ENCODE peak calls at places on chromosomes 5 and 9, in nine cellular contexts. O, W, D, N, L, Y, K, Q and R are unnamed samples.

GRCh38 chr5:166427211-166427610 is 1864.2 kb upstream of the WWC1 start:
- DNase-seq in O (no peak), W (no peak), D (no peak), N (no peak), L (no peak), Y (no peak), K (no peak), Q (no peak), R (no peak)

GRCh38 chr9:98961513-98962180 is 17.9 kb downstream of the COL15A1 start:
- DNase-seq in O (no peak), W (no peak), D (no peak), N (no peak), L (no peak), Y (peak; percentile 9), K (no peak), Q (peak; percentile 10), R (no peak)

GRCh38 chr5:640461-641330 is 28.6 kb downstream of the CEP72 start:
- DNase-seq in O (no peak), W (no peak), D (no peak), N (no peak), L (no peak), Y (no peak), K (no peak), Q (no peak), R (no peak)

GRCh38 chr9:83336696-83337095 is 201.5 kb downstream of the FRMD3 start:
- DNase-seq in O (no peak), W (no peak), D (no peak), N (peak; percentile 6), L (no peak), Y (no peak), K (no peak), Q (peak; percentile 24), R (no peak)

GRCh38 chr9:138064547-138064946 is 187.0 kb downstream of the CACNA1B start:
- DNase-seq in O (no peak), W (no peak), D (no peak), N (no peak), L (no peak), Y (no peak), K (no peak), Q (no peak), R (no peak)

GRCh38 chr5:176772271-176773210 is 37.8 kb upstream of the UNC5A start:
- DNase-seq in O (no peak), W (no peak), D (no peak), N (no peak), L (no peak), Y (no peak), K (no peak), Q (no peak), R (no peak)

GRCh38 chr5:11525020-11525419 is 379.2 kb downstream of the CTNND2 start:
- DNase-seq in O (no peak), W (no peak), D (no peak), N (no peak), L (no peak), Y (no peak), K (no peak), Q (peak; percentile 39), R (no peak)

GRCh38 chr9:7542648-7543165 is 256.9 kb downstream of the DMAC1 start:
- DNase-seq in O (no peak), W (no peak), D (no peak), N (no peak), L (no peak), Y (no peak), K (no peak), Q (no peak), R (no peak)

GRCh38 chr9:16563446-16563845 is 307.0 kb downstream of the BNC2 start:
- DNase-seq in O (no peak), W (no peak), D (no peak), N (no peak), L (peak; percentile 16), Y (no peak), K (no peak), Q (no peak), R (no peak)

GRCh38 chr5:159581502-159582249 is 251.4 kb upstream of the IL12B start:
- DNase-seq in O (no peak), W (no peak), D (peak; percentile 24), N (peak; percentile 92), L (peak; percentile 45), Y (no peak), K (peak; percentile 77), Q (peak; percentile 81), R (no peak)

GRCh38 chr5:164132358-164132757 is 626.9 kb downstream of the MAT2B start:
- DNase-seq in O (no peak), W (no peak), D (no peak), N (no peak), L (no peak), Y (no peak), K (no peak), Q (no peak), R (no peak)

GRCh38 chr5:37836173-37837100 is 3.4 kb downstream of the GDNF start:
- DNase-seq in O (peak; percentile 47), W (no peak), D (no peak), N (no peak), L (peak; percentile 29), Y (peak; percentile 78), K (peak; percentile 28), Q (peak; percentile 51), R (no peak)

GRCh38 chr9:76610009-76610352 is 151.0 kb downstream of the GCNT1 start:
- DNase-seq in O (no peak), W (no peak), D (no peak), N (no peak), L (peak; percentile 54), Y (peak; percentile 46), K (no peak), Q (no peak), R (no peak)

GRCh38 chr5:11149136-11149535 is 388.1 kb upstream of the DAP start:
- DNase-seq in O (no peak), W (no peak), D (no peak), N (no peak), L (no peak), Y (no peak), K (no peak), Q (no peak), R (no peak)

GRCh38 chr9:94289691-94290090 is 30.6 kb downstream of the ZNF169 start:
- DNase-seq in O (no peak), W (no peak), D (no peak), N (no peak), L (peak; percentile 53), Y (no peak), K (no peak), Q (no peak), R (no peak)

GRCh38 chr5:72647806-72648205 is 140.6 kb upstream of the ZNF366 start:
- DNase-seq in O (no peak), W (no peak), D (no peak), N (no peak), L (no peak), Y (no peak), K (no peak), Q (peak; percentile 39), R (no peak)

DNA sequence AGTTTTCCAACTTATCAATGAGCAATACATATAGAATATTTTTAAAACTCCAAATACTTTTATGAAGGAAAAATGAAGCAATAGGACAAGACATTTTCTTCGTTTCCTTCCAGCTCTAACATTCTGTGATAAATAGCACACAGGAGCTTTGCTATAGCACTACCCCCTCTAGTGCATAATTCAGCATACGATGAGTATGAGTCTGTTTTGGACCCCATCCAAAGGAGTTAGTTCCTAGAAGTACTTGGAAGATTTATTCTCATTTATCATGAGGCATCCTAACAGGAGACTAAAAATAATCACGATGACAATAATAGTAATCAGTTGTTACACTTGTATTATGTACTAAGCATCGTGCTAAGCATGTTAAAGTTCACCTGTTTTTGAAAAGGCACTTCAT is 1061.3 kb upstream of the DMAC1 start:
- DNase-seq in O (no peak), W (no peak), D (no peak), N (no peak), L (peak; percentile 9), Y (no peak), K (no peak), Q (no peak), R (no peak)
- H3K27ac ChIP-seq in O (no peak overlapping the region), W (no peak overlapping the region), D (no peak overlapping the region), N (no peak overlapping the region), L (no peak overlapping the region), Y (no peak overlapping the region), K (no peak overlapping the region), Q (no peak overlapping the region), R (no peak overlapping the region)

GRCh38 chr9:26750126-26750525 is 142.5 kb downstream of the CAAP1 start:
- DNase-seq in O (no peak), W (no peak), D (no peak), N (no peak), L (no peak), Y (no peak), K (no peak), Q (no peak), R (no peak)
- H3K27ac ChIP-seq in O (no peak overlapping the region), W (no peak overlapping the region), D (no peak overlapping the region), N (no peak overlapping the region), L (no peak overlapping the region), Y (no peak overlapping the region), K (no peak overlapping the region), Q (no peak overlapping the region), R (no peak overlapping the region)

GRCh38 chr5:126448720-126449119 is 25.5 kb downstream of the GRAMD2B start:
- DNase-seq in O (no peak), W (no peak), D (no peak), N (no peak), L (no peak), Y (no peak), K (no peak), Q (no peak), R (no peak)

GRCh38 chr5:126450895-126451294 is 27.7 kb downstream of the GRAMD2B start:
- DNase-seq in O (no peak), W (no peak), D (no peak), N (no peak), L (no peak), Y (no peak), K (no peak), Q (no peak), R (no peak)

GRCh38 chr5:126452477-126452876 is 29.3 kb downstream of the GRAMD2B start:
- DNase-seq in O (no peak), W (no peak), D (no peak), N (no peak), L (peak; percentile 43), Y (no peak), K (no peak), Q (no peak), R (no peak)

GRCh38 chr5:126450388-126450787 is 27.2 kb downstream of the GRAMD2B start:
- DNase-seq in O (no peak), W (peak; percentile 3), D (no peak), N (no peak), L (no peak), Y (no peak), K (no peak), Q (peak; percentile 23), R (no peak)

DNA sequence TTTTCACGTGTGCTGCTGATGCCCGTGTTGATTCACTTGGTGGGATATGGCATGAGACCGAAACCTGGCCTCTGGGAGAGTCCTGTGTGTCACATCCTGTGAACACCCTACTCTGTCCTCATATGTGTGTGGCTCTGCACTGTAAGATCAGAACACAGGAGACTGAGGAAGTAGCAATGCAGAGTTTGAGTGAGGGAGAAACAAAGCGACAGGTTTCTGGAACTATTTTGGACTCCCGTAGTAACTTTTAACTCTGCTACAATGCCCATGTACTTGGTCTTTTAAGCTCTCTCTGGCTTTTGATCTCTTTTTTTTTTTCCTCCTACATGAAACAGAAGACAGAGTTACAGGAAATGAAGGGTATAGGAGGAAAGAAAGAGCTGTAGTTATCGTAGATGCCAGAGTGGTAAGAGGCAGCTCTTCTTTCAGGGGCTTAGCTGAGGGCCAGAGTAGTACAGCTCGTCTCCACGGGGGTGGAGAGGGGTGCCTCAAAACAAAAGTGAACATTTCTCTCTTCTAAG is 26.6 kb downstream of the GRAMD2B start:
- DNase-seq in O (no peak), W (peak; percentile 44), D (no peak), N (no peak), L (peak; percentile 77), Y (no peak), K (no peak), Q (no peak), R (no peak)
- H3K27ac ChIP-seq in O (no peak overlapping the region), W (peak overlapping the region; percentile 81), D (peak overlapping the region; percentile 26), N (peak overlapping the region; percentile 7), L (peak overlapping the region; percentile 41), Y (peak overlapping the region; percentile 63), K (no peak overlapping the region), Q (no peak overlapping the region), R (peak overlapping the region; percentile 20)

GRCh38 chr5:157267766-157268480 is 2.0 kb downstream of the CYFIP2 start:
- DNase-seq in O (no peak), W (no peak), D (no peak), N (no peak), L (no peak), Y (no peak), K (no peak), Q (no peak), R (no peak)
- H3K27ac ChIP-seq in O (no peak overlapping the region), W (no peak overlapping the region), D (no peak overlapping the region), N (no peak overlapping the region), L (no peak overlapping the region), Y (peak overlapping the region; percentile 15), K (no peak overlapping the region), Q (no peak overlapping the region), R (no peak overlapping the region)